ENCODE peak calls at places on chromosome 11, in seven cellular contexts. One of them, this sample, is unnamed. For H3K36me3, the result is how much of the 10 kb centered on the place peaks cover.

GRCh38 chr11:119134389-119134978 is 13.1 kb downstream of the HINFP start:
- DNase-seq in right lobe of liver: no peak
- DNase-seq in Caco-2: no peak
- DNase-seq in gastrocnemius medialis: no peak
- DNase-seq in stomach: no peak
- DNase-seq in SK-N-SH: peak
- DNase-seq in transverse colon: no peak
- DNase-seq in this sample: no peak

GRCh38 chr11:19345848-19346681 is 105.3 kb upstream of the E2F8 start:
- DNase-seq in right lobe of liver: peak
- DNase-seq in Caco-2: no peak
- DNase-seq in gastrocnemius medialis: no peak
- DNase-seq in stomach: peak
- DNase-seq in SK-N-SH: peak
- DNase-seq in transverse colon: no peak
- DNase-seq in this sample: no peak

GRCh38 chr11:47327949-47328348 is 24.6 kb downstream of the MYBPC3 start:
- DNase-seq in right lobe of liver: no peak
- DNase-seq in Caco-2: no peak
- DNase-seq in gastrocnemius medialis: no peak
- DNase-seq in stomach: no peak
- DNase-seq in SK-N-SH: no peak
- DNase-seq in transverse colon: no peak
- DNase-seq in this sample: no peak

GRCh38 chr11:100638648-100639047 is 48.4 kb upstream of the ARHGAP42 start:
- DNase-seq in right lobe of liver: no peak
- DNase-seq in Caco-2: no peak
- DNase-seq in gastrocnemius medialis: no peak
- DNase-seq in stomach: no peak
- DNase-seq in SK-N-SH: no peak
- DNase-seq in transverse colon: no peak
- DNase-seq in this sample: no peak

GRCh38 chr11:64233913-64234839 is at the start of gene VEGFB:
- DNase-seq in right lobe of liver: peak
- DNase-seq in Caco-2: peak
- DNase-seq in gastrocnemius medialis: peak
- DNase-seq in stomach: peak
- DNase-seq in SK-N-SH: peak
- DNase-seq in transverse colon: peak
- DNase-seq in this sample: peak

GRCh38 chr11:75809991-75810390 is 5.0 kb upstream of the UVRAG start:
- DNase-seq in right lobe of liver: no peak
- DNase-seq in Caco-2: no peak
- DNase-seq in gastrocnemius medialis: no peak
- DNase-seq in stomach: no peak
- DNase-seq in SK-N-SH: no peak
- DNase-seq in transverse colon: no peak
- DNase-seq in this sample: no peak

GRCh38 chr11:64686466-64687175 is 36.4 kb downstream of the NRXN2 start:
- DNase-seq in right lobe of liver: no peak
- DNase-seq in Caco-2: no peak
- DNase-seq in gastrocnemius medialis: no peak
- DNase-seq in stomach: no peak
- DNase-seq in SK-N-SH: no peak
- DNase-seq in transverse colon: no peak
- DNase-seq in this sample: no peak

GRCh38 chr11:86818466-86819282 is 18.3 kb downstream of the PRSS23 start:
- DNase-seq in right lobe of liver: no peak
- DNase-seq in Caco-2: no peak
- DNase-seq in gastrocnemius medialis: no peak
- DNase-seq in stomach: no peak
- DNase-seq in SK-N-SH: peak
- DNase-seq in transverse colon: no peak
- DNase-seq in this sample: no peak

GRCh38 chr11:92297551-92298237 is 73.1 kb downstream of the FAT3 start:
- DNase-seq in right lobe of liver: no peak
- DNase-seq in Caco-2: no peak
- DNase-seq in gastrocnemius medialis: no peak
- DNase-seq in stomach: no peak
- DNase-seq in SK-N-SH: no peak
- DNase-seq in transverse colon: no peak
- DNase-seq in this sample: no peak

GRCh38 chr11:93396356-93396755 is 65.8 kb downstream of the DEUP1 start:
- DNase-seq in right lobe of liver: no peak
- DNase-seq in Caco-2: no peak
- DNase-seq in gastrocnemius medialis: no peak
- DNase-seq in stomach: no peak
- DNase-seq in SK-N-SH: no peak
- DNase-seq in transverse colon: no peak
- DNase-seq in this sample: no peak

GRCh38 chr11:128174465-128175101 is 412.8 kb downstream of the ETS1 start:
- DNase-seq in right lobe of liver: no peak
- DNase-seq in Caco-2: no peak
- DNase-seq in gastrocnemius medialis: no peak
- DNase-seq in stomach: no peak
- DNase-seq in SK-N-SH: no peak
- DNase-seq in transverse colon: no peak
- DNase-seq in this sample: no peak

GRCh38 chr11:10493041-10493663 is 38.1 kb downstream of the AMPD3 start:
- DNase-seq in right lobe of liver: no peak
- DNase-seq in Caco-2: no peak
- DNase-seq in gastrocnemius medialis: no peak
- DNase-seq in stomach: no peak
- DNase-seq in SK-N-SH: no peak
- DNase-seq in transverse colon: no peak
- DNase-seq in this sample: no peak

GRCh38 chr11:106585061-106585460 is 433.2 kb downstream of the GUCY1A2 start:
- DNase-seq in right lobe of liver: no peak
- DNase-seq in Caco-2: peak
- DNase-seq in gastrocnemius medialis: no peak
- DNase-seq in stomach: no peak
- DNase-seq in SK-N-SH: peak
- DNase-seq in transverse colon: no peak
- DNase-seq in this sample: no peak

GRCh38 chr11:46309669-46310288 is 32.3 kb downstream of the CREB3L1 start:
- DNase-seq in right lobe of liver: no peak
- DNase-seq in Caco-2: peak
- DNase-seq in gastrocnemius medialis: no peak
- DNase-seq in stomach: no peak
- DNase-seq in SK-N-SH: no peak
- DNase-seq in transverse colon: no peak
- DNase-seq in this sample: no peak

GRCh38 chr11:44779736-44780520 is 53.2 kb downstream of the TSPAN18 start:
- DNase-seq in right lobe of liver: no peak
- DNase-seq in Caco-2: peak
- DNase-seq in gastrocnemius medialis: no peak
- DNase-seq in stomach: no peak
- DNase-seq in SK-N-SH: no peak
- DNase-seq in transverse colon: no peak
- DNase-seq in this sample: no peak

GRCh38 chr11:46240371-46240770 is 37.1 kb upstream of the CREB3L1 start:
- DNase-seq in right lobe of liver: no peak
- DNase-seq in Caco-2: no peak
- DNase-seq in gastrocnemius medialis: no peak
- DNase-seq in stomach: no peak
- DNase-seq in SK-N-SH: no peak
- DNase-seq in transverse colon: no peak
- DNase-seq in this sample: no peak

GRCh38 chr11:47917643-47918369 is 62.6 kb upstream of the PTPRJ start:
- DNase-seq in right lobe of liver: peak
- DNase-seq in Caco-2: peak
- DNase-seq in gastrocnemius medialis: peak
- DNase-seq in stomach: peak
- DNase-seq in SK-N-SH: peak
- DNase-seq in transverse colon: peak
- DNase-seq in this sample: peak

GRCh38 chr11:112931686-112932085 is 29.5 kb upstream of the NCAM1 start:
- DNase-seq in right lobe of liver: no peak
- DNase-seq in Caco-2: no peak
- DNase-seq in gastrocnemius medialis: no peak
- DNase-seq in stomach: no peak
- DNase-seq in SK-N-SH: no peak
- DNase-seq in transverse colon: no peak
- DNase-seq in this sample: no peak

GRCh38 chr11:30312243-30312642 is 10.7 kb upstream of the ARL14EP start:
- DNase-seq in right lobe of liver: no peak
- DNase-seq in Caco-2: no peak
- DNase-seq in gastrocnemius medialis: no peak
- DNase-seq in stomach: no peak
- DNase-seq in SK-N-SH: no peak
- DNase-seq in transverse colon: no peak
- DNase-seq in this sample: no peak

GRCh38 chr11:30311189-30311588 is 11.7 kb upstream of the ARL14EP start:
- DNase-seq in right lobe of liver: no peak
- DNase-seq in Caco-2: no peak
- DNase-seq in gastrocnemius medialis: no peak
- DNase-seq in stomach: no peak
- DNase-seq in SK-N-SH: no peak
- DNase-seq in transverse colon: no peak
- DNase-seq in this sample: no peak

GRCh38 chr11:30313580-30313979 is 9.3 kb upstream of the ARL14EP start:
- DNase-seq in right lobe of liver: no peak
- DNase-seq in Caco-2: no peak
- DNase-seq in gastrocnemius medialis: no peak
- DNase-seq in stomach: no peak
- DNase-seq in SK-N-SH: no peak
- DNase-seq in transverse colon: no peak
- DNase-seq in this sample: no peak

GRCh38 chr11:30314625-30315024 is 8.3 kb upstream of the ARL14EP start:
- DNase-seq in right lobe of liver: no peak
- DNase-seq in Caco-2: no peak
- DNase-seq in gastrocnemius medialis: no peak
- DNase-seq in stomach: no peak
- DNase-seq in SK-N-SH: no peak
- DNase-seq in transverse colon: no peak
- DNase-seq in this sample: no peak

GRCh38 chr11:30310623-30311022 is 12.3 kb upstream of the ARL14EP start:
- DNase-seq in right lobe of liver: no peak
- DNase-seq in Caco-2: no peak
- DNase-seq in gastrocnemius medialis: no peak
- DNase-seq in stomach: no peak
- DNase-seq in SK-N-SH: no peak
- DNase-seq in transverse colon: no peak
- DNase-seq in this sample: no peak
- TF ChIP-seq CTCF in right lobe of liver: no peak
- TF ChIP-seq CTCF in Caco-2: no peak
- TF ChIP-seq CTCF in gastrocnemius medialis: no peak
- TF ChIP-seq CTCF in stomach: no peak
- TF ChIP-seq CTCF in SK-N-SH: no peak
- TF ChIP-seq CTCF in transverse colon: no peak
- TF ChIP-seq CTCF in this sample: no peak

DNA sequence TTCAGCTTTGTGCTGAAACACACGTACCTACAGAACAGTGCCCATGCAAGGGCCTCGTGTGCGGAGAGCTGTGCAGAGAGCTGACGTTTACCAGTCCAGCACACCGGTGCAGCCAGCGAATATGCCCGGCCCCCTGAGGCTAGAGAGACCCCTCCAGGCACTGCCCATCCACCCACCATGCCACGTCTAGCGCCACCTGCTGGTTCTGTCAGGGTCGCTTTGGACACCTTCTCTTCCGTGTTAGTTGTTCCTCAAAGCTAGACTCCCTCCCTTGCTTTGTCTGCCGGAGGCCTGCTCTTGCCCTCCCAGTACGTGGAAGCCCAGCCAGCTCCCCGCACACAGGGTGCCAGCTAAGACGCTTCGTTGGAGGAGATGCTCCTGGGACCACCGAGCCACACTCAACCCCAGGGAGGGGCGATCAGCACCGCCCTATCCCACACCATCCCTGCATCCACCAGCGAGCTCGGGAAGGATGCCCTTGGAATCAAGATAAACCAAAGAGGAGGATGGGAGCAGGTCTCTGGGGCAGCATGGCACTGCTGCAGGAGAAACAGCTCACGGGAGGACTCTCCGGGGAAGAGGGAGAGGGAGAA is 43.4 kb downstream of the CPT1A start:
- DNase-seq in right lobe of liver: peak
- DNase-seq in Caco-2: no peak
- DNase-seq in gastrocnemius medialis: no peak
- DNase-seq in stomach: no peak
- DNase-seq in SK-N-SH: peak
- DNase-seq in transverse colon: peak
- DNase-seq in this sample: peak
- H3K36me3 ChIP-seq in right lobe of liver: half or more
- H3K36me3 ChIP-seq in Caco-2: under half
- H3K36me3 ChIP-seq in gastrocnemius medialis: half or more
- H3K36me3 ChIP-seq in stomach: half or more
- H3K36me3 ChIP-seq in SK-N-SH: under half
- H3K36me3 ChIP-seq in transverse colon: half or more
- H3K36me3 ChIP-seq in this sample: under half

GRCh38 chr11:16001899-16002426 is 354.4 kb downstream of the SOX6 start:
- DNase-seq in right lobe of liver: no peak
- DNase-seq in Caco-2: peak
- DNase-seq in gastrocnemius medialis: no peak
- DNase-seq in stomach: peak
- DNase-seq in SK-N-SH: no peak
- DNase-seq in transverse colon: peak
- DNase-seq in this sample: peak
- TF ChIP-seq CTCF in right lobe of liver: no peak
- TF ChIP-seq CTCF in Caco-2: no peak
- TF ChIP-seq CTCF in gastrocnemius medialis: no peak
- TF ChIP-seq CTCF in stomach: no peak
- TF ChIP-seq CTCF in SK-N-SH: no peak
- TF ChIP-seq CTCF in transverse colon: no peak
- TF ChIP-seq CTCF in this sample: no peak

GRCh38 chr11:72649215-72649976 is 24.8 kb downstream of the PDE2A start:
- DNase-seq in right lobe of liver: no peak
- DNase-seq in Caco-2: no peak
- DNase-seq in gastrocnemius medialis: no peak
- DNase-seq in stomach: no peak
- DNase-seq in SK-N-SH: no peak
- DNase-seq in transverse colon: no peak
- DNase-seq in this sample: no peak
- H3K36me3 ChIP-seq in right lobe of liver: under half
- H3K36me3 ChIP-seq in Caco-2: under half
- H3K36me3 ChIP-seq in gastrocnemius medialis: under half
- H3K36me3 ChIP-seq in stomach: under half
- H3K36me3 ChIP-seq in SK-N-SH: under half
- H3K36me3 ChIP-seq in transverse colon: under half
- H3K36me3 ChIP-seq in this sample: under half

GRCh38 chr11:133967599-133968238 is 11.0 kb upstream of the IGSF9B start:
- DNase-seq in right lobe of liver: no peak
- DNase-seq in Caco-2: no peak
- DNase-seq in gastrocnemius medialis: no peak
- DNase-seq in stomach: no peak
- DNase-seq in SK-N-SH: no peak
- DNase-seq in transverse colon: no peak
- DNase-seq in this sample: no peak
- TF ChIP-seq CTCF in right lobe of liver: no peak
- TF ChIP-seq CTCF in Caco-2: no peak
- TF ChIP-seq CTCF in gastrocnemius medialis: no peak
- TF ChIP-seq CTCF in stomach: no peak
- TF ChIP-seq CTCF in SK-N-SH: no peak
- TF ChIP-seq CTCF in transverse colon: no peak
- TF ChIP-seq CTCF in this sample: no peak

GRCh38 chr11:111843659-111844058 is 27.7 kb downstream of the ALG9 start:
- DNase-seq in right lobe of liver: no peak
- DNase-seq in Caco-2: no peak
- DNase-seq in gastrocnemius medialis: no peak
- DNase-seq in stomach: no peak
- DNase-seq in SK-N-SH: no peak
- DNase-seq in transverse colon: no peak
- DNase-seq in this sample: no peak
- H3K36me3 ChIP-seq in right lobe of liver: under half
- H3K36me3 ChIP-seq in Caco-2: under half
- H3K36me3 ChIP-seq in gastrocnemius medialis: under half
- H3K36me3 ChIP-seq in stomach: under half
- H3K36me3 ChIP-seq in SK-N-SH: under half
- H3K36me3 ChIP-seq in transverse colon: under half
- H3K36me3 ChIP-seq in this sample: under half